ENCODE peak calls at places on chromosomes 7 and 10, in eight cellular contexts. Z is astrocyte, I is psoas muscle, E is bronchial epithelial cell, W is GM06990, X is esophagus squamous epithelium, O is neuronal stem cell, V is HepG2. J is an unnamed sample. For H3K36me3, the result is how much of the 10 kb centered on the place peaks cover.

GRCh38 chr10:49579621-49580020 is 30.5 kb upstream of the SLC18A3 start:
- DNase-seq in I (no peak), E (no peak), W (no peak), V (no peak), O (no peak), Z (peak), X (no peak), J (no peak)

GRCh38 chr10:77637986-77638765 is 568 bp upstream of the KCNMA1 start:
- DNase-seq in E (no peak), O (no peak), Z (peak), X (no peak), W (peak), I (peak), V (no peak), J (no peak)

GRCh38 chr7:120805636-120806388 is 52.1 kb downstream of the TSPAN12 start:
- DNase-seq in V (peak), I (no peak), O (peak), Z (peak), E (peak), X (no peak), W (peak), J (no peak)

GRCh38 chr10:99125879-99126278 is 109.8 kb downstream of the HPSE2 start:
- DNase-seq in O (no peak), X (no peak), E (no peak), V (no peak), I (no peak), Z (no peak), W (no peak), J (no peak)

GRCh38 chr7:94421711-94422110 is 27.0 kb downstream of the COL1A2 start:
- DNase-seq in I (no peak), O (no peak), X (no peak), Z (no peak), V (no peak), W (no peak), E (no peak), J (no peak)

GRCh38 chr7:75639071-75639892 is 99.5 kb downstream of the HIP1 start:
- DNase-seq in O (peak), E (peak), X (no peak), W (peak), V (no peak), I (peak), Z (peak), J (no peak)

GRCh38 chr10:13717936-13718772 is 131.4 kb downstream of the PRPF18 start:
- DNase-seq in Z (peak), O (no peak), I (peak), W (peak), X (no peak), E (peak), V (peak), J (peak)

GRCh38 chr7:45968312-45968711 is 47.2 kb upstream of the IGFBP3 start:
- DNase-seq in W (no peak), V (no peak), E (no peak), Z (no peak), O (no peak), X (no peak), I (no peak), J (no peak)

GRCh38 chr10:63542835-63543575 is 21.8 kb downstream of the REEP3 start:
- DNase-seq in V (no peak), I (no peak), X (no peak), W (no peak), O (no peak), Z (peak), E (peak), J (no peak)

GRCh38 chr10:88347597-88348304 is 235.4 kb downstream of the RNLS start:
- DNase-seq in W (no peak), E (no peak), Z (no peak), I (no peak), O (no peak), X (no peak), V (no peak), J (no peak)

GRCh38 chr7:106870983-106871410 is 5.9 kb downstream of the PIK3CG start:
- DNase-seq in E (no peak), I (no peak), O (no peak), X (no peak), V (no peak), W (peak), Z (peak), J (no peak)

GRCh38 chr10:116732546-116732945 is 9.8 kb downstream of the HSPA12A start:
- DNase-seq in Z (peak), E (no peak), W (no peak), O (no peak), I (no peak), V (no peak), X (no peak), J (no peak)

GRCh38 chr10:104622598-104623209 is 18.4 kb upstream of the SORCS3 start:
- DNase-seq in W (no peak), O (peak), E (peak), V (peak), X (no peak), Z (no peak), I (no peak), J (no peak)

GRCh38 chr7:79454325-79454960 is 976 bp upstream of the MAGI2 start:
- DNase-seq in E (peak), V (no peak), W (no peak), Z (peak), O (peak), X (no peak), I (peak), J (peak)

GRCh38 chr7:98242342-98242741 is 9.7 kb downstream of the TECPR1 start:
- DNase-seq in I (no peak), O (no peak), W (no peak), V (no peak), Z (no peak), X (no peak), E (no peak), J (no peak)

GRCh38 chr10:49594594-49594993 is 15.5 kb upstream of the SLC18A3 start:
- DNase-seq in V (peak), I (no peak), Z (peak), X (no peak), E (peak), W (no peak), O (no peak), J (no peak)

GRCh38 chr7:24885716-24886115 is 94.3 kb downstream of the OSBPL3 start:
- DNase-seq in X (no peak), V (no peak), O (no peak), Z (no peak), I (no peak), E (no peak), W (no peak), J (no peak)

GRCh38 chr7:112770051-112770450 is 20.1 kb downstream of the TMEM168 start:
- DNase-seq in V (no peak), X (no peak), E (peak), W (no peak), O (no peak), I (no peak), Z (peak), J (peak)

GRCh38 chr7:57416601-57417358 is 33.2 kb upstream of the ZNF716 start:
- DNase-seq in Z (no peak), O (no peak), E (no peak), V (no peak), I (no peak), W (no peak), X (no peak), J (no peak)
- H3K36me3 ChIP-seq in Z (under half), O (under half), E (under half), V (under half), I (under half), W (under half), X (under half), J (under half)

DNA sequence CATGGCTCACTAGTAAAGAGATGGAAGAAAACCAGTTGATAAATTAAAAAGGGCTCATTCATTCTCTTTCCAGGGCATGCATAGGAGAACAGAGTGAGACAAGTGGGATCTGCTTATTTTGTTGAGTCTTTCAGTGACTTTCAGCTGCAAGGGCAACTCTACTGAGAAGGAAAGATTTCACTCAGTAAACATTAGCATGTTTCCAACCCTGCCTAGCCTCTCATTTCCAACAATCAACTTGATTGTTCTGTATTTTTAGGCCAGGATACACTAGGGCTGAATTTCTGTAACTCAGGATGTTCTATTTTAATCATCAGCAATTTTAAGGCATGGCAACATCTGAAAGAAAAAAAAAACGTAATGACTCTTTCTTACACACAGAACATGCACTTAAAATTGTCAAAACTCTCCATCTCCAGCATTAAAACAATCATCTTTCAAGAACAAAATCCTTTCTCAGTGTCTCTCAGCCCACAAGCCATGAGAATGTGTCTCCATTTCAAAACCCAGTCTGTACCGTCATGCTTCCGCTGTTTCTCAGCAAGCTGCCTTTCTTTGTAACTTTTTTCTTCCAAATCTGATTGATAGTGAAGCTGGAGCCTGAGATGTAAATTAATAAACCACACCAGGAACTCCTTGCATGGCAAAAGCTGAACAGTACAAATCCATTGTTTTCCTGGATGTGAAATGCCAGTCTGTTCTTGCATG is 147.2 kb upstream of the KLF14 start:
- DNase-seq in X (no peak), W (no peak), E (no peak), O (no peak), V (no peak), I (no peak), Z (no peak), J (no peak)
- H3K36me3 ChIP-seq in X (under half), W (under half), E (under half), O (under half), V (under half), I (half or more), Z (half or more), J (under half)

DNA sequence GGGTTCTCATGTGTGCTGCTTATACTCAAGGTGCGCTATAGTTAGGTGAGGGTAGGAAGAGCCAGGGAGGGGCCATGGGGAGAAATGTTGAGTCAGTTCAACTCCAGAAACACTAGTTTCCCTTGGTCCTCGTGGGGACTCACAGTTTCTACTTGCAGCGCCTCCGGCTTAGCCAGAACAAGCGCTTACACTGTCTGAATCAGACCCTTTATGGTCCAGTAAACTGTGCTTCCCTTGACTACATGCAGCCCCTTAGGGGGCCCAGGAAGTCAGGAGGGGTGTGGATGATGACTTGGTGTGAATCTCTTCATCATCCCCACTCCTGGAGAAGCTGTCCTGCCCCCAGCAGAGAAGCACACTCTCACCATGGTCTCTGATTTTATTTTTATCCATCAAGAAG is 62.4 kb upstream of the LRRC4 start:
- DNase-seq in X (no peak), O (no peak), V (no peak), W (no peak), E (no peak), I (no peak), Z (no peak), J (no peak)
- H3K36me3 ChIP-seq in X (under half), O (under half), V (under half), W (under half), E (under half), I (under half), Z (under half), J (under half)

GRCh38 chr7:149475121-149476045 is 14.5 kb upstream of the ZNF777 start:
- DNase-seq in I (no peak), O (no peak), X (no peak), Z (no peak), W (no peak), V (no peak), E (no peak), J (no peak)

GRCh38 chr7:149477494-149478443 is 16.9 kb upstream of the ZNF777 start:
- DNase-seq in Z (no peak), I (no peak), O (no peak), W (no peak), E (no peak), X (no peak), V (no peak), J (no peak)

GRCh38 chr7:149476791-149477190 is 15.9 kb upstream of the ZNF777 start:
- DNase-seq in V (no peak), O (no peak), Z (no peak), W (no peak), X (no peak), E (no peak), I (no peak), J (no peak)

GRCh38 chr7:149479554-149479953 is 18.1 kb downstream of the ZNF746 start:
- DNase-seq in V (no peak), W (no peak), X (no peak), Z (no peak), E (no peak), I (no peak), O (no peak), J (no peak)

DNA sequence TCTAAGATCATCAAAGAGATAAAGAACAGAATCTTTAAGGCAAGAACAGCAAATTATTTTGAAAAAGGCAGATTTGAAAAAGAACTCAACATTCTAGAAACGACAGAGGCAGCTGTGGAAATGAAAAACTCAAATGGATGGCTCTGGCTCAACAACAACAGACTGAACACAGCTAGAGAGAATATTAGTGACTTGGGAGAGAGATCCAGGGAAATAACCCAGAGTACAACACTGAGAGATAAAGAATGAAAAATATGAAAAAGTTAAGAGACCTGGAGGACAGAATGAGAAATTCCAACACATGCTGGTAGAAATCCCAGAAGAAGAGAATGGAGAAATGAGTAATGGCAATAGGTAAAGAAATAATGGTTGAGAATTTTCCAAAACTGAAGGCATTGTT is 17.9 kb upstream of the ZNF777 start:
- DNase-seq in V (no peak), X (no peak), Z (no peak), O (no peak), W (no peak), I (no peak), E (no peak), J (no peak)
- H3K36me3 ChIP-seq in V (under half), X (under half), Z (under half), O (under half), W (under half), I (half or more), E (under half), J (under half)

GRCh38 chr7:100678291-100678984 is 4.9 kb downstream of the GNB2 start:
- DNase-seq in I (no peak), E (no peak), X (no peak), Z (no peak), V (no peak), O (no peak), W (no peak), J (no peak)

GRCh38 chr7:100681491-100682227 is 8.1 kb downstream of the GNB2 start:
- DNase-seq in I (no peak), X (no peak), E (no peak), V (no peak), W (no peak), O (no peak), Z (no peak), J (no peak)

GRCh38 chr7:100680589-100681271 is 7.2 kb downstream of the GNB2 start:
- DNase-seq in O (no peak), V (no peak), I (no peak), X (no peak), E (no peak), Z (no peak), W (no peak), J (no peak)

GRCh38 chr7:100679129-100679926 is 5.8 kb downstream of the GNB2 start:
- DNase-seq in Z (no peak), W (no peak), I (no peak), V (no peak), O (no peak), E (no peak), X (no peak), J (no peak)

GRCh38 chr7:100679927-100680588 is 6.5 kb downstream of the GNB2 start:
- DNase-seq in W (no peak), O (no peak), V (no peak), X (no peak), I (peak), E (peak), Z (no peak), J (no peak)
- H3K36me3 ChIP-seq in W (half or more), O (half or more), V (under half), X (half or more), I (half or more), E (under half), Z (under half), J (under half)

GRCh38 chr7:140054751-140055150 is 8.0 kb downstream of the PARP12 start:
- DNase-seq in E (no peak), I (no peak), Z (no peak), V (no peak), W (no peak), O (no peak), X (no peak), J (no peak)

GRCh38 chr7:140056431-140056830 is 6.3 kb downstream of the PARP12 start:
- DNase-seq in O (no peak), X (no peak), V (no peak), I (no peak), W (no peak), Z (no peak), E (no peak), J (no peak)

GRCh38 chr7:140058517-140058916 is 4.2 kb downstream of the PARP12 start:
- DNase-seq in W (no peak), Z (no peak), O (no peak), V (no peak), I (no peak), X (no peak), E (no peak), J (no peak)

GRCh38 chr7:140053812-140054539 is 8.8 kb downstream of the PARP12 start:
- DNase-seq in I (no peak), W (no peak), O (no peak), Z (no peak), X (no peak), E (no peak), V (no peak), J (no peak)

DNA sequence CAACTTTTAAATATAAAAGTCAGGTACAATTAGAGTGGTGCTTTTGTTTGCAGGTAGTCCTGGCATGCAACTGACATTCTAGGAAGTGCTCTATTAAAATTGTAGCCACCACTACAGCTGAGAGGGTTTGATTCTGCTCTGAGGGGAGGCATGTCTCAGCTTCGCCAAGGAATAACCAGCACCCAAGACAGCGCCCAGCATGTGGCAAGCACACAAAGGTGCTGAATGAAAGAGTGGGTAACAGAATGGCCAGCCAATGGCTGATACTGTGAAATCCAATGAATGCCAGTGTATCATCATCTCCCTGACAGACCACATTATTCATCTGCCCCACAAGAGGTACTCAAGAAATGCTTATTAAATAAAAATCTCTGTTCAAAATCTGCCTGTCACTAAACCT is 6.9 kb downstream of the PARP12 start:
- DNase-seq in I (no peak), W (no peak), V (no peak), E (no peak), O (no peak), X (no peak), Z (no peak), J (no peak)
- H3K36me3 ChIP-seq in I (under half), W (under half), V (under half), E (under half), O (under half), X (under half), Z (under half), J (under half)

GRCh38 chr7:22654836-22655235 is 72.2 kb upstream of the IL6 start:
- DNase-seq in W (no peak), Z (no peak), E (no peak), V (no peak), I (no peak), O (no peak), X (no peak), J (no peak)
- H3K36me3 ChIP-seq in W (under half), Z (under half), E (under half), V (under half), I (under half), O (under half), X (under half), J (under half)

GRCh38 chr10:97048649-97049427 is 136.9 kb downstream of the SLIT1 start:
- DNase-seq in X (no peak), E (no peak), Z (no peak), I (no peak), V (no peak), W (no peak), O (no peak), J (no peak)
- H3K36me3 ChIP-seq in X (under half), E (under half), Z (under half), I (under half), V (under half), W (under half), O (under half), J (under half)

GRCh38 chr10:79111427-79111826 is 42.7 kb downstream of the ZMIZ1 start:
- DNase-seq in O (no peak), W (no peak), V (peak), X (no peak), I (no peak), E (peak), Z (peak), J (no peak)
- H3K36me3 ChIP-seq in O (under half), W (under half), V (under half), X (under half), I (under half), E (under half), Z (under half), J (under half)

J was measured in breast epithelium.